ENCODE peak calls at places on chromosomes 4 and X, in four cellular contexts. A is upper lobe of left lung, M is PC-3, X is NB4. U is an unnamed sample.

GRCh38 chrX:40806511-40807220 is 71.3 kb upstream of the MED14 start:
- DNase-seq in A (no peak), M (peak), X (no peak), U (no peak)

GRCh38 chr4:158068063-158068462 is 104.8 kb downstream of the GASK1B start:
- DNase-seq in A (no peak), M (no peak), X (no peak), U (no peak)

GRCh38 chr4:158597879-158598596 is 73.6 kb downstream of the C4orf46 start:
- DNase-seq in A (no peak), M (no peak), X (no peak), U (no peak)

GRCh38 chrX:130028196-130028595 is 45.8 kb downstream of the BCORL1 start:
- DNase-seq in A (peak), M (peak), X (peak), U (no peak)

GRCh38 chr4:111228396-111228795 is 605.5 kb upstream of the PITX2 start:
- DNase-seq in A (no peak), M (no peak), X (no peak), U (no peak)

GRCh38 chrX:103396186-103396585 is 19.8 kb downstream of the BEX3 start:
- DNase-seq in A (no peak), M (no peak), X (no peak), U (no peak)

GRCh38 chrX:129790808-129791207 is 11.1 kb downstream of the SASH3 start:
- DNase-seq in A (peak), M (no peak), X (no peak), U (no peak)

GRCh38 chr4:10625130-10625529 is 59.4 kb downstream of the CLNK start:
- DNase-seq in A (no peak), M (no peak), X (no peak), U (no peak)

GRCh38 chrX:107825698-107826285 is at the start of gene MID2:
- DNase-seq in A (peak), M (peak), X (no peak), U (no peak)

GRCh38 chrX:101774340-101774739 is 114.7 kb upstream of the ARMCX2 start:
- DNase-seq in A (no peak), M (no peak), X (no peak), U (no peak)

GRCh38 chr4:115562506-115562905 is 449.1 kb upstream of the NDST4 start:
- DNase-seq in A (no peak), M (no peak), X (no peak), U (no peak)

GRCh38 chr4:90951037-90951436 is 823.8 kb downstream of the CCSER1 start:
- DNase-seq in A (peak), M (peak), X (no peak), U (no peak)

GRCh38 chrX:1249101-1249887 is 19.3 kb upstream of the CSF2RA start:
- DNase-seq in A (peak), M (peak), X (peak), U (no peak)

GRCh38 chr4:26204249-26204825 is 116.5 kb upstream of the RBPJ start:
- DNase-seq in A (no peak), M (no peak), X (peak), U (no peak)

GRCh38 chrX:48908600-48908999 is 2.8 kb downstream of the SLC35A2 start:
- DNase-seq in A (no peak), M (no peak), X (no peak), U (no peak)

GRCh38 chr4:155161357-155161756 is 47.1 kb upstream of the NPY2R start:
- DNase-seq in A (no peak), M (no peak), X (no peak), U (no peak)

GRCh38 chr4:127224556-127224955 is 408.2 kb upstream of the INTU start:
- DNase-seq in A (no peak), M (no peak), X (no peak), U (no peak)

GRCh38 chrX:153474718-153475117 is 4.3 kb upstream of the HAUS7 start:
- DNase-seq in A (peak), M (peak), X (peak), U (no peak)

GRCh38 chrX:39196192-39197102 is 395.2 kb downstream of the MID1IP1 start:
- DNase-seq in A (no peak), M (peak), X (peak), U (no peak)

GRCh38 chr4:122152699-122153328 is 683 bp downstream of the BLTP1 start:
- DNase-seq in A (peak), M (peak), X (peak), U (no peak)

GRCh38 chr4:187380181-187380581 is 615.4 kb upstream of the ZFP42 start:
- DNase-seq in A (peak), M (peak), X (peak), U (no peak)

GRCh38 chr4:55154933-55155332 is 29.5 kb upstream of the KDR start:
- DNase-seq in A (no peak), M (no peak), X (no peak), U (no peak)

GRCh38 chr4:94978904-94979303 is 221.1 kb downstream of the BMPR1B start:
- DNase-seq in A (no peak), M (peak), X (no peak), U (no peak)

GRCh38 chrX:56798866-56799864 is 70.1 kb downstream of the NBDY start:
- DNase-seq in A (peak), M (no peak), X (no peak), U (no peak)

GRCh38 chr4:96164814-96165351 is 325.0 kb downstream of the PDHA2 start:
- DNase-seq in A (no peak), M (peak), X (no peak), U (no peak)

GRCh38 chr4:88765729-88766128 is 68.1 kb upstream of the NAP1L5 start:
- DNase-seq in A (no peak), M (peak), X (no peak), U (no peak)

GRCh38 chr4:110622841-110623709 is at the start of gene PITX2:
- DNase-seq in A (peak), M (no peak), X (no peak), U (peak)

GRCh38 chr4:91118597-91118996 is 991.4 kb downstream of the CCSER1 start:
- DNase-seq in A (no peak), M (no peak), X (no peak), U (no peak)

GRCh38 chr4:171846232-171846631 is 33.0 kb downstream of the GALNTL6 start:
- DNase-seq in A (peak), M (peak), X (peak), U (no peak)

GRCh38 chr4:71389149-71389840 is 50.5 kb downstream of the SLC4A4 start:
- DNase-seq in A (no peak), M (peak), X (no peak), U (no peak)

GRCh38 chr4:122616910-122617596 is 3.8 kb downstream of the IL21 start:
- DNase-seq in A (no peak), M (no peak), X (no peak), U (no peak)

DNA sequence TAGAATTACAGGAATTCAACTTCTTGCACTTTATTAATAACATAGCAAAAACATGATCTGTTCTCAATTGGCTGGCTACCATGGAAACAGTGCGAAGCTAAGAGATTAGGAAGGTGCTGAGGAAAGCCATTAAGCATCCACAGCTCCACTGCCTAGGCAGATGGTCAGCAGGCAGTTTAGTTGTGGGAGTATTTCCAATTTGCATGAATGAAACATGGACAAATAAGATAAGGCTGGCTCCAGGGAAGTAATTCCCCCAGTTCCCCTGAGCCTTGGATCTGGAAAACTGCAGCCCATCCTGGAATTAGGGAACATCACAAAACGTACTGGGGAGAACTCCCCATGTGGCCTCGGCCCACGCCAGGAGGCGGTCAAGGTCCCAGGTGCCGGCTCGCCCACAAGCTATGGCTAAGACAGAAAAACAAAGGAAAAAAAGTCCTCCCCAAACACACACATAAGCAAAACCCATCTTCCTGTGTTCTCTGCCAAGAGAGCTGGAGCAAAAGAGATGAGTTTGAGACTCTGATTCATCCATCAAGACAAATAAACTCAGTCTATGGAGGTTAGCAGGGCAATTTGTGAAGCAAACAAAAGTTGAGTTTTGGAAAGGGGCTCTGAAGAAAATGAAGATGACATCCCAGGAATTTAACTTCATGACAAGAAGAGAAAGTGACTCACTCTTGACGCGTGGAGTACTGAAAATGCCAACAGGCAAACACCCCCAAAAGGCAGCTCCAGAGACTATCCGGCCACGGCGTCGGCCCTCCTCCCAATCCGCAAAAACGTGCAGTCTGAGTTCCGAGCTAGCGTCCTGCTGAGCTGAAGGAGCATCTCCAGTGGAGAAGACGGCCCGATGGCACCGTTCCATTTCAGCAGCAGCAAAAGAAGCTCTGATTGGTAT is 45.1 kb downstream of the IGFBP7 start:
- DNase-seq in A (no peak), M (peak), X (no peak), U (no peak)
- TF ChIP-seq CTCF in A (no peak), M (no peak), X (no peak), U (no peak)

GRCh38 chrX:34716322-34716721 is 59.2 kb upstream of the TMEM47 start:
- DNase-seq in A (no peak), M (peak), X (no peak), U (no peak)
- TF ChIP-seq CTCF in A (no peak), M (no peak), X (no peak), U (no peak)

GRCh38 chr4:128403586-128403985 is 116.0 kb upstream of the PGRMC2 start:
- DNase-seq in A (no peak), M (no peak), X (no peak), U (no peak)
- TF ChIP-seq CTCF in A (no peak), M (no peak), X (no peak), U (no peak)

DNA sequence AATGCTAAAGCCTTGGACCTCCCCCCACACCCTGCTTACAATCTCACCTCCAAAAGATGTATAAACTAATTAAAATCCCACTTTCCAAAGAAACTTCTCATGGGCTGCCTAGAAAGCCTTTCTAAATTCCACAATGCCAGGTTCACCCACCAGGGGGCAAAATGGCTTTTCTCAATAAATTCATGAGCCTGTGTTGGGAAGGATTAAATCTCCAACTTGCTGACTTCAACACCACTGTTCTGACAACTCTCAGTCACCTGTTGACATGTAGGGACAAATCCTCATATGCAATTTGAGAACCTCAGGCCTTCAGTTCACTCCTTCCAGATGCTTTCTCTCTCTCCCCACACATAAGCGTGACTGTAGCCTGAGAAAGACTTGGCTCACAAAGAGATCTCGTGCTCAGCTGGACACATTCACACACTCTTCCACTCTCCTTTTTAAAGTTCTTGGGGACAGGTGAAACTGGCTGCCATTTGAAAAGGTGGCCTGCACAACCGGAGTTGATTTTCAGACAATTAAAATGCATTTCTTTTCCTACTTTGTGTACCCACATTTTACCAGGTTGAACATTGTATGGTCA is 88.6 kb upstream of the PRPS2 start:
- DNase-seq in A (no peak), M (peak), X (peak), U (no peak)
- TF ChIP-seq CTCF in A (no peak), M (peak), X (peak), U (no peak)

GRCh38 chr4:1968667-1969295 is 40.0 kb downstream of the NELFA start:
- DNase-seq in A (no peak), M (no peak), X (no peak), U (no peak)

GRCh38 chr4:1972414-1972813 is 36.4 kb downstream of the NELFA start:
- DNase-seq in A (no peak), M (no peak), X (no peak), U (no peak)

GRCh38 chr4:1970926-1971325 is 37.8 kb downstream of the NELFA start:
- DNase-seq in A (no peak), M (no peak), X (no peak), U (no peak)

GRCh38 chr4:1971456-1972200 is 37.1 kb downstream of the NELFA start:
- DNase-seq in A (no peak), M (no peak), X (no peak), U (no peak)

GRCh38 chr4:1969928-1970723 is 38.6 kb downstream of the NELFA start:
- DNase-seq in A (no peak), M (no peak), X (no peak), U (no peak)
- TF ChIP-seq CTCF in A (no peak), M (no peak), X (no peak), U (no peak)

GRCh38 chrX:23616361-23616760 is 50.9 kb upstream of the PRDX4 start:
- DNase-seq in A (no peak), M (peak), X (peak), U (no peak)
- TF ChIP-seq CTCF in A (no peak), M (peak), X (peak), U (peak)

DNA sequence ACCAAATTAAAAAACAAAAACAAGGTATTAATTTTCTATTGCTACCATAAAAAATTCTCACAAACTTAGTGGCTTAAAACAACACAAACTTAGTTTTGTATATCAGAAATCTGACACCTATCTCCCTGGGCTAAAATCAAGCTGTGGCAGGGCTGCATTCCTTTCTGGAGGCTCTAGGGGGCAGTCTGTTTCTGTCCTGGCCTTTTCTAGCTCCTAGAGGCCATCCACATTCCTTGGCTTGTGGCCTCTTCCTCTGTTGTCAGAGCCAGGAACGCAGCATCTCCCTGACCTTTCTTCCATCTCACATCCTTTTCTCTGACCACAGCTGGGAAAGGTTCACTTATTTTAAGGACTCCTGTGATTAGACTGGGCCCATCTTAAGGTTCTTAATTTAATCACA is 38.9 kb upstream of the TLR2 start:
- DNase-seq in A (no peak), M (no peak), X (peak), U (no peak)
- TF ChIP-seq CTCF in A (no peak), M (peak), X (peak), U (no peak)